ENCODE peak calls at places on chromosomes 4 and X, in eight cellular contexts. One of them, this sample, is unnamed. For H3K36me3, H3K9me3 and H3K27me3, the result is how much of the 10 kb centered on the place peaks cover.

GRCh38 chr4:165079476-165079875 is 25.8 kb downstream of the TRIM75 start:
- DNase-seq in adrenal gland: peak
- DNase-seq in transverse colon: peak
- DNase-seq in naive thymus-derived CD4-positive, alpha-beta T cell: no peak
- DNase-seq in esophagus muscularis mucosa: peak
- DNase-seq in fibroblast of lung: peak
- DNase-seq in pancreas: peak
- DNase-seq in GM23248: no peak
- DNase-seq in this sample: no peak

GRCh38 chrX:72062890-72063289 is 68.8 kb downstream of the RTL5 start:
- DNase-seq in adrenal gland: peak
- DNase-seq in transverse colon: no peak
- DNase-seq in naive thymus-derived CD4-positive, alpha-beta T cell: no peak
- DNase-seq in esophagus muscularis mucosa: no peak
- DNase-seq in fibroblast of lung: no peak
- DNase-seq in pancreas: peak
- DNase-seq in GM23248: no peak
- DNase-seq in this sample: peak

GRCh38 chr4:145090370-145090769 is 7.6 kb downstream of the ANAPC10 start:
- DNase-seq in adrenal gland: no peak
- DNase-seq in transverse colon: no peak
- DNase-seq in naive thymus-derived CD4-positive, alpha-beta T cell: no peak
- DNase-seq in esophagus muscularis mucosa: no peak
- DNase-seq in fibroblast of lung: no peak
- DNase-seq in pancreas: no peak
- DNase-seq in GM23248: no peak
- DNase-seq in this sample: no peak

GRCh38 chr4:130542953-130543352 is 1447.0 kb downstream of the C4orf33 start:
- DNase-seq in adrenal gland: no peak
- DNase-seq in transverse colon: no peak
- DNase-seq in naive thymus-derived CD4-positive, alpha-beta T cell: no peak
- DNase-seq in esophagus muscularis mucosa: no peak
- DNase-seq in fibroblast of lung: no peak
- DNase-seq in pancreas: no peak
- DNase-seq in GM23248: no peak
- DNase-seq in this sample: no peak

GRCh38 chrX:26914232-26914631 is 548.9 kb downstream of the PPP4R3C start:
- DNase-seq in adrenal gland: no peak
- DNase-seq in transverse colon: no peak
- DNase-seq in naive thymus-derived CD4-positive, alpha-beta T cell: no peak
- DNase-seq in esophagus muscularis mucosa: no peak
- DNase-seq in fibroblast of lung: peak
- DNase-seq in pancreas: no peak
- DNase-seq in GM23248: peak
- DNase-seq in this sample: no peak

GRCh38 chr4:151727365-151727764 is 33.4 kb downstream of the GATB start:
- DNase-seq in adrenal gland: no peak
- DNase-seq in transverse colon: no peak
- DNase-seq in naive thymus-derived CD4-positive, alpha-beta T cell: no peak
- DNase-seq in esophagus muscularis mucosa: no peak
- DNase-seq in fibroblast of lung: peak
- DNase-seq in pancreas: no peak
- DNase-seq in GM23248: peak
- DNase-seq in this sample: no peak

GRCh38 chr4:76611164-76611563 is 176.1 kb downstream of the SHROOM3 start:
- DNase-seq in adrenal gland: no peak
- DNase-seq in transverse colon: no peak
- DNase-seq in naive thymus-derived CD4-positive, alpha-beta T cell: no peak
- DNase-seq in esophagus muscularis mucosa: no peak
- DNase-seq in fibroblast of lung: peak
- DNase-seq in pancreas: no peak
- DNase-seq in GM23248: peak
- DNase-seq in this sample: peak

GRCh38 chrX:15336023-15336413 is 695 bp upstream of the PIGA start:
- DNase-seq in adrenal gland: peak
- DNase-seq in transverse colon: peak
- DNase-seq in naive thymus-derived CD4-positive, alpha-beta T cell: peak
- DNase-seq in esophagus muscularis mucosa: no peak
- DNase-seq in fibroblast of lung: peak
- DNase-seq in pancreas: peak
- DNase-seq in GM23248: peak
- DNase-seq in this sample: peak

GRCh38 chr4:1402021-1402515 is 4.2 kb downstream of the NKX1-1 start:
- DNase-seq in adrenal gland: no peak
- DNase-seq in transverse colon: no peak
- DNase-seq in naive thymus-derived CD4-positive, alpha-beta T cell: no peak
- DNase-seq in esophagus muscularis mucosa: no peak
- DNase-seq in fibroblast of lung: no peak
- DNase-seq in pancreas: peak
- DNase-seq in GM23248: no peak
- DNase-seq in this sample: no peak

GRCh38 chr4:75071241-75071778 is 138.4 kb downstream of the PARM1 start:
- DNase-seq in adrenal gland: no peak
- DNase-seq in transverse colon: no peak
- DNase-seq in naive thymus-derived CD4-positive, alpha-beta T cell: no peak
- DNase-seq in esophagus muscularis mucosa: no peak
- DNase-seq in fibroblast of lung: no peak
- DNase-seq in pancreas: no peak
- DNase-seq in GM23248: no peak
- DNase-seq in this sample: no peak
- H3K36me3 ChIP-seq in adrenal gland: under half
- H3K36me3 ChIP-seq in transverse colon: under half
- H3K36me3 ChIP-seq in naive thymus-derived CD4-positive, alpha-beta T cell: under half
- H3K36me3 ChIP-seq in esophagus muscularis mucosa: under half
- H3K36me3 ChIP-seq in fibroblast of lung: under half
- H3K36me3 ChIP-seq in pancreas: under half
- H3K36me3 ChIP-seq in GM23248: under half
- H3K36me3 ChIP-seq in this sample: under half

GRCh38 chrX:66833426-66833825 is 194.5 kb upstream of the EDA2R start:
- DNase-seq in adrenal gland: no peak
- DNase-seq in transverse colon: no peak
- DNase-seq in naive thymus-derived CD4-positive, alpha-beta T cell: no peak
- DNase-seq in esophagus muscularis mucosa: no peak
- DNase-seq in fibroblast of lung: no peak
- DNase-seq in pancreas: no peak
- DNase-seq in GM23248: no peak
- DNase-seq in this sample: no peak
- H3K9me3 ChIP-seq in adrenal gland: under half
- H3K9me3 ChIP-seq in transverse colon: under half
- H3K9me3 ChIP-seq in naive thymus-derived CD4-positive, alpha-beta T cell: under half
- H3K9me3 ChIP-seq in esophagus muscularis mucosa: under half
- H3K9me3 ChIP-seq in fibroblast of lung: under half
- H3K9me3 ChIP-seq in pancreas: under half
- H3K9me3 ChIP-seq in GM23248: under half
- H3K9me3 ChIP-seq in this sample: under half

GRCh38 chrX:97175147-97175546 is 291.4 kb downstream of the RPA4 start:
- DNase-seq in adrenal gland: no peak
- DNase-seq in transverse colon: no peak
- DNase-seq in naive thymus-derived CD4-positive, alpha-beta T cell: no peak
- DNase-seq in esophagus muscularis mucosa: no peak
- DNase-seq in fibroblast of lung: no peak
- DNase-seq in pancreas: no peak
- DNase-seq in GM23248: no peak
- DNase-seq in this sample: no peak
- H3K27me3 ChIP-seq in adrenal gland: under half
- H3K27me3 ChIP-seq in transverse colon: under half
- H3K27me3 ChIP-seq in naive thymus-derived CD4-positive, alpha-beta T cell: under half
- H3K27me3 ChIP-seq in esophagus muscularis mucosa: under half
- H3K27me3 ChIP-seq in fibroblast of lung: under half
- H3K27me3 ChIP-seq in pancreas: under half
- H3K27me3 ChIP-seq in GM23248: under half
- H3K27me3 ChIP-seq in this sample: under half

DNA sequence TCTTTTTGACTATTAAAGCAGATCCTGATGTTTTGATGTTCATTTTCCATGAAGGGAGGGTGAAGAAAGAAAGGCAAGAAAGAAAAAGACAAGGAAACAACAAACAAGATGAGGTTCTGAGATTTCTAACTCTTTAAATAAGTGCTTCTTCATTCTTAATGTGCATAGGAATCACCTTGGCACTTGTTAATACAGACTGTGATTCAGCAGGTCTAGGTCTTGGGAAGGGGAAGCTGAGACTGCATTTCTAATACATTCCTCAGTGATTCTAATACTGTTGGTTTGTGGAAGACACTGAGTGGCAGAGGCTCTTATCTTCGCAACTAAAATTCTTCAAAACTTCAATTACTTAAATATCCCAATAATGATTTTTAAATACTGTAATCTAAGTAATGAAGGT is 95.2 kb upstream of the NAP1L5 start:
- DNase-seq in adrenal gland: no peak
- DNase-seq in transverse colon: no peak
- DNase-seq in naive thymus-derived CD4-positive, alpha-beta T cell: no peak
- DNase-seq in esophagus muscularis mucosa: no peak
- DNase-seq in fibroblast of lung: peak
- DNase-seq in pancreas: no peak
- DNase-seq in GM23248: peak
- DNase-seq in this sample: no peak
- H3K36me3 ChIP-seq in adrenal gland: under half
- H3K36me3 ChIP-seq in transverse colon: under half
- H3K36me3 ChIP-seq in naive thymus-derived CD4-positive, alpha-beta T cell: under half
- H3K36me3 ChIP-seq in esophagus muscularis mucosa: under half
- H3K36me3 ChIP-seq in fibroblast of lung: under half
- H3K36me3 ChIP-seq in pancreas: under half
- H3K36me3 ChIP-seq in GM23248: under half
- H3K36me3 ChIP-seq in this sample: under half

DNA sequence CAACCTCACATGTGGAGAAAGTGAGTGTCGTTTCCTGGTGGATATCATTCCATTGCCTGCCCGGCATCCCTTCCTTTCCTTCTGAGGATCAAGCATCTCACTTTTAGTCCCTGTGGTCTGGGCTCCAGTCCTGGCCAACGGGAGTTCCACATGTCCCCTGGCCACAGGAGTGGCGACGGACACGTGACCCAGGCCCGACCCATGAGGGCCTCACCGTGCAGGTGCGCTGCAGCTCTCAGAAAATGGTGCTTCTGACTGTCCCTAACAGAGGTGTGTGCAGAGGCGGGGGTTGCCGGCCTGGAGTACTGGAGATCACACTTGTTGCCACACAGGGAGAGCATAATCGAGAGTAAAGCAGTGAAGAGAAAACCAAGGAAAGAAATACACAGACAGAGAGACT is 476.9 kb upstream of the FRG1 start:
- DNase-seq in adrenal gland: no peak
- DNase-seq in transverse colon: no peak
- DNase-seq in naive thymus-derived CD4-positive, alpha-beta T cell: no peak
- DNase-seq in esophagus muscularis mucosa: no peak
- DNase-seq in fibroblast of lung: no peak
- DNase-seq in pancreas: no peak
- DNase-seq in GM23248: no peak
- DNase-seq in this sample: no peak
- H3K9me3 ChIP-seq in adrenal gland: under half
- H3K9me3 ChIP-seq in transverse colon: under half
- H3K9me3 ChIP-seq in naive thymus-derived CD4-positive, alpha-beta T cell: under half
- H3K9me3 ChIP-seq in esophagus muscularis mucosa: under half
- H3K9me3 ChIP-seq in fibroblast of lung: under half
- H3K9me3 ChIP-seq in pancreas: under half
- H3K9me3 ChIP-seq in GM23248: under half
- H3K9me3 ChIP-seq in this sample: under half

DNA sequence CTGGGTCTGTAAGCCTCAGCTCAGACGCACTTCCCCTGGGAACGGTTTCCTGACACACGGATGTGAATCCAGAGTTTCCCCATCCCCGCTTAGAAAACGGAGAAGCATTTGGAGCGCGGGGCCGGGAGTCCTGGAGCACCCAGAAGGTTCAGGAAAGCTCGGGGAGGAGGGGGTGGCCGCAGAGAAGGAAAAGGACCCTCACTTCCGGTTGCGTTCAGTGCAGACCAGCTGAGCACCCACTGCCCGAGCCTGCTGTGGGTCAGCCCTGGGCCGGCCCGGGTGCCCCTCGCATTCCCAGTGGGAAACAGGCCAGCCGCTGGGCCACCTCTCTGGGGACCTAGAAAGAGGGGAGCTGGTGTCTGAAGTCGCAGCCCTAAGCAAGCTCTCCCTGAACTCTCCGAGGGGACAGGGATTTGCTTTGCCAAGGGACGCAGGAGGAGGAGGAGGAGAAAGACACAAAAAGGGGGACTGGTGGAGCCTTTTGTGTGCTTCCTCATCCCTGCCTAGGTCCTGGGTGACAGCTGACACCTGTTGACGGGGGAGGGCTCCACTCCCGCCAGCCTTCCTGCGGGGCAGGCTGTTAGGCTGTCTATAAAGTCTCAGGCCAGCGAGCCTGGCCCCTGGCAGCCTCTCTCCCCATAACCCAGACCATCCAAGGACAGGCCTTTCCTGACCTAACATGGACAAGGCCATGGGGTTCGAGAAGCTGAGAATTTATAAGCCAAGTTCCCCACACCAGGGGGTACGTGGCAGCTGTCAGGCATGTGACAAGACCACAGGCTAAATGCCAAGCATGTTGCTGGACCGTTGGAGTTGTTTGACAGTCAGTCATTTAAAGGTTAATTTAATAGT is 696 bp upstream of the EVC2 start:
- DNase-seq in adrenal gland: no peak
- DNase-seq in transverse colon: no peak
- DNase-seq in naive thymus-derived CD4-positive, alpha-beta T cell: no peak
- DNase-seq in esophagus muscularis mucosa: no peak
- DNase-seq in fibroblast of lung: no peak
- DNase-seq in pancreas: no peak
- DNase-seq in GM23248: no peak
- DNase-seq in this sample: no peak
- H3K27me3 ChIP-seq in adrenal gland: under half
- H3K27me3 ChIP-seq in transverse colon: under half
- H3K27me3 ChIP-seq in naive thymus-derived CD4-positive, alpha-beta T cell: under half
- H3K27me3 ChIP-seq in esophagus muscularis mucosa: under half
- H3K27me3 ChIP-seq in fibroblast of lung: under half
- H3K27me3 ChIP-seq in pancreas: under half
- H3K27me3 ChIP-seq in GM23248: under half
- H3K27me3 ChIP-seq in this sample: under half

GRCh38 chr4:168385142-168385490 is 66.6 kb upstream of the DDX60 start:
- DNase-seq in adrenal gland: no peak
- DNase-seq in transverse colon: no peak
- DNase-seq in naive thymus-derived CD4-positive, alpha-beta T cell: no peak
- DNase-seq in esophagus muscularis mucosa: no peak
- DNase-seq in fibroblast of lung: no peak
- DNase-seq in pancreas: no peak
- DNase-seq in GM23248: no peak
- DNase-seq in this sample: no peak
- H3K36me3 ChIP-seq in adrenal gland: under half
- H3K36me3 ChIP-seq in transverse colon: under half
- H3K36me3 ChIP-seq in naive thymus-derived CD4-positive, alpha-beta T cell: under half
- H3K36me3 ChIP-seq in esophagus muscularis mucosa: under half
- H3K36me3 ChIP-seq in fibroblast of lung: under half
- H3K36me3 ChIP-seq in pancreas: under half
- H3K36me3 ChIP-seq in GM23248: under half
- H3K36me3 ChIP-seq in this sample: under half